ENCODE peak calls at places on chromosomes 11 and 22, in six cellular contexts. L is right lobe of liver, A is pancreas, D is suprapubic skin, S is lower lobe of right lung, H is OCI-LY7. Y is an unnamed sample. For H3K36me3, the result is how much of the 10 kb centered on the place peaks cover.

GRCh38 chr11:45885921-45886721 is 670 bp downstream of the MAPK8IP1 start:
- DNase-seq in L (no peak), A (no peak), D (no peak), S (no peak), H (no peak), Y (no peak)

GRCh38 chr11:59918987-59919589 is 19.1 kb upstream of the OOSP1 start:
- DNase-seq in L (no peak), A (peak), D (no peak), S (no peak), H (peak), Y (peak)

GRCh38 chr22:21691773-21692172 is 26.0 kb downstream of the PPIL2 start:
- DNase-seq in L (peak), A (no peak), D (no peak), S (peak), H (no peak), Y (no peak)

GRCh38 chr11:70948855-70949551 is 303.4 kb downstream of the SHANK2 start:
- DNase-seq in L (peak), A (peak), D (no peak), S (no peak), H (no peak), Y (no peak)

GRCh38 chr11:120682866-120683265 is 171.3 kb downstream of the GRIK4 start:
- DNase-seq in L (no peak), A (no peak), D (no peak), S (no peak), H (no peak), Y (no peak)

GRCh38 chr11:7612056-7612660 is 61.1 kb downstream of the CYB5R2 start:
- DNase-seq in L (no peak), A (no peak), D (no peak), S (no peak), H (no peak), Y (no peak)

GRCh38 chr11:9092846-9093778 is 1.7 kb upstream of the SCUBE2 start:
- DNase-seq in L (no peak), A (peak), D (no peak), S (no peak), H (peak), Y (no peak)

GRCh38 chr11:47220401-47220821 is 5.6 kb downstream of the DDB2 start:
- DNase-seq in L (no peak), A (no peak), D (no peak), S (no peak), H (no peak), Y (no peak)

GRCh38 chr11:133576351-133576750 is 44.0 kb upstream of the OPCML start:
- DNase-seq in L (no peak), A (no peak), D (no peak), S (no peak), H (no peak), Y (no peak)

GRCh38 chr11:2590131-2590950 is 109.5 kb downstream of the KCNQ1OT1 start:
- DNase-seq in L (peak), A (peak), D (peak), S (peak), H (no peak), Y (no peak)

GRCh38 chr22:27873476-27873875 is 45.6 kb downstream of the PITPNB start:
- DNase-seq in L (no peak), A (no peak), D (no peak), S (no peak), H (no peak), Y (no peak)

GRCh38 chr22:17198188-17199130 is 20.8 kb downstream of the ADA2 start:
- DNase-seq in L (no peak), A (no peak), D (no peak), S (peak), H (no peak), Y (no peak)

GRCh38 chr11:132058211-132058772 is 687.9 kb downstream of the NTM start:
- DNase-seq in L (no peak), A (peak), D (no peak), S (no peak), H (no peak), Y (no peak)

GRCh38 chr22:40116496-40117200 is 61.1 kb upstream of the TNRC6B start:
- DNase-seq in L (no peak), A (no peak), D (no peak), S (no peak), H (no peak), Y (no peak)

GRCh38 chr11:42521994-42522393 is 789.8 kb upstream of the API5 start:
- DNase-seq in L (no peak), A (no peak), D (no peak), S (no peak), H (no peak), Y (no peak)

GRCh38 chr11:96194571-96194970 is 148.4 kb downstream of the MAML2 start:
- DNase-seq in L (no peak), A (no peak), D (no peak), S (no peak), H (no peak), Y (no peak)

GRCh38 chr22:35622132-35622913 is 5.2 kb upstream of the MB start:
- DNase-seq in L (no peak), A (peak), D (peak), S (peak), H (no peak), Y (peak)

GRCh38 chr11:128876133-128876650 is 9.1 kb upstream of the KCNJ1 start:
- DNase-seq in L (no peak), A (no peak), D (peak), S (no peak), H (no peak), Y (no peak)

GRCh38 chr11:67395555-67396257 is 3.9 kb downstream of the RAD9A start:
- DNase-seq in L (no peak), A (no peak), D (no peak), S (no peak), H (no peak), Y (no peak)

GRCh38 chr22:48494256-48494967 is 1333.3 kb downstream of the BRD1 start:
- DNase-seq in L (peak), A (no peak), D (no peak), S (peak), H (no peak), Y (no peak)

GRCh38 chr11:102964867-102965266 is 9.3 kb upstream of the MMP13 start:
- DNase-seq in L (no peak), A (no peak), D (no peak), S (no peak), H (no peak), Y (no peak)
- H3K36me3 ChIP-seq in L (under half), A (under half), D (under half), S (under half), H (under half), Y (under half)

DNA sequence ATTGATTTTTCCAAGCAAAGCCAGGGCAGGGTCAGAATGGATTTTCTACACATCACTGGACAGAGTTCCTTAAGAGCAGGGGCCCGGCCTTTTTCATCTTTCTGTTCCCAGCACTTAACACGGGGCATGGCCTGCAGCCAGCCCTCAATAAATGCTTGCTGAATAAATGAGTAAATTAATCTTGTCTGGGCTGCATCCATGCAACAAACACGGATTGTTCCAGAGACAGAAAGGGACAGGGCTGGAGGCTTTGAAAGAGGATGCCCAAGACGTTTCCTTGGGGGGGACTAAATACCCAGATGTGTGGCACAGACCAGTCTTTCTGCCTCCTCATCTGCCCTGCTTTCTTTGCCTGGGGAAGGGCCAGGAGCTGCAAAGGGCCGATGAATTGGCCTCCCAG is 40.4 kb downstream of the SHISAL1 start:
- DNase-seq in L (no peak), A (no peak), D (no peak), S (no peak), H (no peak), Y (no peak)
- H3K27ac ChIP-seq in L (no peak), A (no peak), D (no peak), S (no peak), H (no peak), Y (no peak)

GRCh38 chr11:114302663-114303062 is 6.5 kb downstream of the NNMT start:
- DNase-seq in L (no peak), A (no peak), D (no peak), S (no peak), H (no peak), Y (no peak)
- H3K36me3 ChIP-seq in L (under half), A (under half), D (under half), S (under half), H (under half), Y (under half)

GRCh38 chr22:28922540-28923244 is 39.3 kb downstream of the ZNRF3 start:
- DNase-seq in L (no peak), A (peak), D (no peak), S (no peak), H (no peak), Y (no peak)

GRCh38 chr22:28921585-28921879 is 38.2 kb downstream of the ZNRF3 start:
- DNase-seq in L (no peak), A (no peak), D (no peak), S (no peak), H (no peak), Y (no peak)

GRCh38 chr22:28915969-28916368 is 32.6 kb downstream of the ZNRF3 start:
- DNase-seq in L (no peak), A (no peak), D (no peak), S (no peak), H (no peak), Y (no peak)

GRCh38 chr22:28920757-28921584 is 37.6 kb downstream of the ZNRF3 start:
- DNase-seq in L (no peak), A (no peak), D (no peak), S (no peak), H (peak), Y (no peak)

GRCh38 chr22:28917747-28918543 is 34.6 kb downstream of the ZNRF3 start:
- DNase-seq in L (no peak), A (peak), D (no peak), S (no peak), H (peak), Y (no peak)
- H3K27ac ChIP-seq in L (peak), A (no peak), D (peak), S (peak), H (no peak), Y (no peak)

DNA sequence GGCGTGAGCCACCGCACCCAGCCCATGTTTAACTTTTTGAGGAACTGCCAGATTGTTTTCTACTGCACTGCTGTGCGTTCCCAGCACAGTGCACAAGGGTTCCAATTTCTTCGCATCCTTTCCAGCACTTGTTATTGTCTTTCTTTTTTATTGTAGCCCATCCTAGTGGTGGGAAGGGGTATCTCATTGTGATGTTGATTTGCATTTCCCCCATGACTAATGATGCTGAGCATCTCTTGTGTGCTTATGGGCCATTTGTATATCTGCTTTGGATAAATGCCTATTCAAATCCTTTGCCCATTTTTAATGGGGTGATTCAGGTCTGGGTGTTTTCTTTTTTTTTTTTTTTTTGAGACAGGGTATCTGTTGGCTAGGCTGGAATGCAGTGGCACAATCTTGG is 36.6 kb upstream of the SYT7 start:
- DNase-seq in L (no peak), A (no peak), D (no peak), S (no peak), H (no peak), Y (no peak)
- H3K36me3 ChIP-seq in L (under half), A (under half), D (under half), S (under half), H (under half), Y (under half)

Y was measured in Peyer's patch.